ENCODE peak calls at places on chromosomes 2 and 18, in four cellular contexts. U, L, Q and R are unnamed samples.

GRCh38 chr2:222715729-222716128 is 44.3 kb downstream of the MOGAT1 start:
- DNase-seq in L (no peak), Q (no peak), U (no peak), R (no peak)

GRCh38 chr2:145228506-145228905 is 708.6 kb upstream of the ZEB2 start:
- DNase-seq in Q (no peak), L (no peak), U (no peak), R (no peak)

GRCh38 chr2:217551229-217551909 is 451.4 kb downstream of the TNS1 start:
- DNase-seq in Q (peak; percentile 17), U (peak; percentile 20), L (no peak), R (peak; percentile 57)

GRCh38 chr2:95328386-95329125 is 31.4 kb downstream of the KCNIP3 start:
- DNase-seq in L (no peak), U (no peak), Q (no peak), R (no peak)

GRCh38 chr2:203824653-203825052 is 42.9 kb upstream of the CTLA4 start:
- DNase-seq in U (no peak), Q (no peak), L (no peak), R (no peak)

GRCh38 chr2:201093573-201093972 is 21.8 kb downstream of the NDUFB3 start:
- DNase-seq in Q (no peak), U (no peak), L (no peak), R (no peak)

GRCh38 chr2:73074110-73075069 is 2.9 kb upstream of the SFXN5 start:
- DNase-seq in L (no peak), U (no peak), Q (no peak), R (no peak)

GRCh38 chr2:170845343-170845742 is 28.7 kb downstream of the GAD1 start:
- DNase-seq in U (no peak), L (no peak), Q (no peak), R (peak; percentile 23)

GRCh38 chr2:65017335-65017734 is 28.1 kb downstream of the SLC1A4 start:
- DNase-seq in Q (no peak), L (no peak), U (no peak), R (no peak)

GRCh38 chr18:58287626-58288289 is 243.7 kb downstream of the NEDD4L start:
- DNase-seq in Q (no peak), L (no peak), U (peak; percentile 81), R (no peak)

GRCh38 chr2:1585635-1586034 is 158.7 kb downstream of the PXDN start:
- DNase-seq in Q (no peak), U (no peak), L (no peak), R (no peak)

GRCh38 chr2:180607501-180608060 is 372.8 kb upstream of the UBE2E3 start:
- DNase-seq in Q (no peak), U (peak; percentile 59), L (no peak), R (no peak)

GRCh38 chr2:10038716-10039115 is 4.6 kb upstream of the KLF11 start:
- DNase-seq in U (no peak), Q (no peak), L (no peak), R (no peak)

GRCh38 chr18:76984193-76985155 is 148.1 kb downstream of the MBP start:
- DNase-seq in L (no peak), U (no peak), Q (no peak), R (no peak)

GRCh38 chr2:102726128-102727087 is 35.4 kb upstream of the TMEM182 start:
- DNase-seq in Q (no peak), L (no peak), U (no peak), R (no peak)

GRCh38 chr2:7773362-7773973 is 856.3 kb downstream of the RNF144A start:
- DNase-seq in L (peak; percentile 91), Q (no peak), U (no peak), R (no peak)

GRCh38 chr2:215833531-215834162 is 179.7 kb downstream of the MREG start:
- DNase-seq in L (no peak), Q (no peak), U (peak; percentile 100), R (no peak)

GRCh38 chr2:76953733-76954347 is 568.3 kb downstream of the LRRTM4 start:
- DNase-seq in Q (no peak), U (peak; percentile 68), L (peak; percentile 17), R (peak; percentile 77)

GRCh38 chr2:171347591-171348032 is 86.2 kb downstream of the METTL8 start:
- DNase-seq in L (no peak), U (no peak), Q (no peak), R (no peak)

GRCh38 chr2:241904011-241904718 is 34.6 kb downstream of the RTP5 start:
- DNase-seq in Q (no peak), L (no peak), U (no peak), R (no peak)

GRCh38 chr2:30639836-30640235 is 167.4 kb downstream of the CAPN13 start:
- DNase-seq in U (no peak), L (no peak), Q (no peak), R (no peak)

GRCh38 chr18:30748541-30748940 is 294.0 kb downstream of the DSC3 start:
- DNase-seq in Q (no peak), U (no peak), L (no peak), R (no peak)

GRCh38 chr18:74748809-74749208 is 151.1 kb downstream of the ZNF407 start:
- DNase-seq in Q (no peak), L (no peak), U (no peak), R (no peak)

GRCh38 chr2:156175946-156176345 is 156.6 kb downstream of the NR4A2 start:
- DNase-seq in L (no peak), U (no peak), Q (no peak), R (no peak)

GRCh38 chr2:136874258-136874657 is 108.9 kb downstream of the THSD7B start:
- DNase-seq in U (peak; percentile 11), L (no peak), Q (no peak), R (peak; percentile 20)

GRCh38 chr2:159290289-159290907 is 3.9 kb upstream of the WDSUB1 start:
- DNase-seq in Q (no peak), U (peak; percentile 33), L (no peak), R (no peak)

GRCh38 chr2:107062599-107063196 is 176.7 kb upstream of the ST6GAL2 start:
- DNase-seq in U (peak; percentile 35), Q (no peak), L (no peak), R (peak; percentile 13)

GRCh38 chr2:3179208-3179607 is 198.4 kb downstream of the EIPR1 start:
- DNase-seq in L (no peak), Q (no peak), U (no peak), R (peak; percentile 23)

GRCh38 chr2:69993708-69994107 is 32.3 kb upstream of the ASPRV1 start:
- DNase-seq in Q (no peak), L (no peak), U (no peak), R (no peak)

GRCh38 chr2:221596192-221596591 is 24.1 kb upstream of the EPHA4 start:
- DNase-seq in Q (no peak), U (no peak), L (no peak), R (no peak)

GRCh38 chr2:164922119-164922518 is 33.2 kb downstream of the SLC38A11 start:
- DNase-seq in U (no peak), Q (no peak), L (no peak), R (no peak)

GRCh38 chr18:24104486-24104885 is 34.4 kb upstream of the CABYR start:
- DNase-seq in Q (no peak), L (no peak), U (no peak), R (no peak)

GRCh38 chr18:63518178-63519012 is 23.8 kb upstream of the SERPINB12 start:
- DNase-seq in U (peak; percentile 75), L (peak; percentile 16), Q (peak; percentile 39), R (peak; percentile 57)
- TF ChIP-seq YY1 in U (no peak), L (peak; percentile 35), Q (peak; percentile 11), R (no peak)

DNA sequence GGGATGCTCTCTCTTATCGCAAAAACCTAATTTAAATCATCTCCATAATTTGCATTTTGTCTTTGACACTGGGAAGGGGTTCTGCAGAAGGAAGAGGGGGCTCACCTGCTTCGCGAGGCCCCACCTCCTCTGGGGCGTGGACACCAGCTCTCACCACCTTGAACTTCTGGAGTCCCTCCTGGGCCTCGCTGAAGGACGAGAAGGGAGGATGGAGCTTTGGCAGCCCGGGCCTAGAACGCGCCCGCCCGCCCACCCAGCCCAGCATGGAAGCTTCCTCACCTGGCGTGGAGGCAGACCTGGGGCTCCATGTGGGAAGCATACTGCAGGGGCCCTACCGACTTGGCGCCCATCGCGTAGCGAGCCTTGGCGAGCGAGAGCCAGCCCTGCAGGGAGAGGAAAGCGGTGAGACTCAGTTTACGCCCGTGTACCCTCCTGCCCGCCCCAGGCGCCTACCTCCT is 1.1 kb upstream of the IMP4 start:
- DNase-seq in L (no peak), U (no peak), Q (no peak), R (no peak)
- TF ChIP-seq ZNF274 in L (no peak), U (no peak), Q (no peak), R (no peak)

GRCh38 chr2:239316562-239317465 is 84.0 kb downstream of the HDAC4 start:
- DNase-seq in U (no peak), Q (no peak), L (no peak), R (no peak)
- TF ChIP-seq SUZ12 in U (no peak), Q (no peak), L (no peak), R (no peak)

GRCh38 chr18:13220326-13220991 is 1.9 kb downstream of the LDLRAD4 start:
- DNase-seq in Q (no peak), U (no peak), L (no peak), R (no peak)
- TF ChIP-seq YY1 in Q (no peak), U (no peak), L (no peak), R (no peak)

GRCh38 chr2:188267776-188268175 is 23.9 kb upstream of the GULP1 start:
- DNase-seq in Q (no peak), L (no peak), U (no peak), R (no peak)
- TF ChIP-seq ZNF274 in Q (no peak), L (no peak), U (no peak), R (no peak)

GRCh38 chr2:239312081-239312501 is 88.7 kb downstream of the HDAC4 start:
- DNase-seq in U (no peak), Q (no peak), L (no peak), R (no peak)
- TF ChIP-seq SUZ12 in U (no peak), Q (no peak), L (no peak), R (no peak)

GRCh38 chr2:80149991-80150390 is 154.6 kb downstream of the LRRTM1 start:
- DNase-seq in Q (no peak), U (no peak), L (no peak), R (no peak)
- TF ChIP-seq YY1 in Q (no peak), U (no peak), L (no peak), R (no peak)

GRCh38 chr2:121828281-121828731 is 72.9 kb downstream of the TSN start:
- DNase-seq in U (no peak), Q (no peak), L (no peak), R (no peak)
- TF ChIP-seq ZNF274 in U (no peak), Q (no peak), L (no peak), R (no peak)

DNA sequence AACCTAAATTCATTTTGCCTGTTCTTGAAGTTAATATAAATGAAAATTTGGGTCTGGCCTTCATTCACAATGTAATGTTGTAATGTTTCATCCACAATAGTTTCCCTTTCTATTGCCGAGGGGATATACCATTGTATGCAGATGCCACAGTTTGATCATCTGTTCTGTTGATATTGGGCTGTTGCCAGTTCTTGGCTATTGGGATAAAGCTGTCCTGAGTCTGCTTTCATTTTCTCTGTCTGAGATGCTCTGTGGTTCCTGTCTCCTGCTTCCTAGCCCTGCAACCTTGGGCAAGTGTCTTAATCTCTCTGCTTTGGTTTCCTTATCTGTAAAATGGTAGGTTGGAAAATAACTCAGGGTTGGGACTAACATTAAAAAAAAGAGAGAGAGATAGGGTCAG is 25.2 kb downstream of the B3GNT2 start:
- DNase-seq in U (peak; percentile 32), Q (no peak), L (no peak), R (no peak)
- TF ChIP-seq SUZ12 in U (no peak), Q (no peak), L (no peak), R (no peak)

GRCh38 chr2:231383701-231384435 is 11.6 kb upstream of the B3GNT7 start:
- DNase-seq in U (no peak), L (no peak), Q (no peak), R (no peak)
- TF ChIP-seq YY1 in U (no peak), L (no peak), Q (no peak), R (no peak)